ENCODE peak calls at places on chromosomes 4 and X, in six cellular contexts. G is testis; X is A673; L is transverse colon; V is suprapubic skin; R is effector memory CD4-positive, alpha-beta T cell. M is an unnamed sample.

GRCh38 chrX:75155830-75156525 is at the start of gene ABCB7:
- DNase-seq in R (peak; percentile 39), G (peak; percentile 84), V (peak; percentile 67), L (peak; percentile 68), X (peak; percentile 82), M (peak; percentile 82)

GRCh38 chrX:24241822-24242648 is 71.8 kb downstream of the SUPT20HL2 start:
- DNase-seq in X (peak; percentile 80), V (no peak), L (no peak), R (no peak), G (no peak), M (peak; percentile 60)

GRCh38 chr4:60683953-60684352 is 516.2 kb upstream of the ADGRL3 start:
- DNase-seq in X (no peak), V (no peak), G (no peak), L (no peak), R (no peak), M (peak; percentile 51)

GRCh38 chrX:53022381-53022780 is 26.2 kb upstream of the GPR173 start:
- DNase-seq in G (no peak), R (no peak), X (no peak), L (no peak), V (no peak), M (no peak)

GRCh38 chr4:924107-925096 is 7.7 kb downstream of the GAK start:
- DNase-seq in L (peak; percentile 33), G (no peak), R (no peak), V (no peak), X (no peak), M (peak; percentile 35)

GRCh38 chr4:141458501-141458900 is 177.9 kb upstream of the IL15 start:
- DNase-seq in G (no peak), X (no peak), L (no peak), V (no peak), R (no peak), M (no peak)

GRCh38 chrX:49701323-49701722 is 5.5 kb upstream of the PAGE1 start:
- DNase-seq in R (no peak), L (no peak), X (no peak), V (no peak), G (no peak), M (no peak)

GRCh38 chr4:40317921-40318658 is 17.0 kb upstream of the CHRNA9 start:
- DNase-seq in X (peak; percentile 50), R (no peak), L (no peak), V (no peak), G (no peak), M (no peak)

GRCh38 chrX:45267007-45267406 is 66.3 kb upstream of the DIPK2B start:
- DNase-seq in G (no peak), X (no peak), L (no peak), V (no peak), R (no peak), M (no peak)

GRCh38 chr4:100367451-100367850 is 150.4 kb downstream of the EMCN start:
- DNase-seq in X (no peak), V (no peak), R (no peak), G (no peak), L (no peak), M (no peak)

GRCh38 chr4:140706276-140706625 is 49.9 kb downstream of the TBC1D9 start:
- DNase-seq in X (no peak), V (no peak), G (no peak), L (no peak), R (no peak), M (no peak)

GRCh38 chr4:38322709-38323108 is 341.3 kb upstream of the KLF3 start:
- DNase-seq in X (peak; percentile 94), V (no peak), L (no peak), G (no peak), R (no peak), M (peak; percentile 89)

GRCh38 chr4:138909605-138910004 is 106.0 kb upstream of the NOCT start:
- DNase-seq in R (no peak), V (no peak), G (no peak), L (no peak), X (no peak), M (no peak)

GRCh38 chr4:107896651-107897050 is 34.7 kb upstream of the CYP2U1 start:
- DNase-seq in L (no peak), X (no peak), R (no peak), V (no peak), G (no peak), M (no peak)

GRCh38 chr4:145452447-145453162 is 29.0 kb upstream of the SMAD1 start:
- DNase-seq in V (no peak), L (no peak), G (no peak), X (no peak), R (no peak), M (no peak)

GRCh38 chrX:138908577-138908976 is 197.1 kb upstream of the FGF13 start:
- DNase-seq in L (no peak), X (no peak), G (no peak), R (no peak), V (no peak), M (no peak)

GRCh38 chrX:122439836-122440235 is 744.2 kb upstream of the GRIA3 start:
- DNase-seq in G (no peak), X (no peak), V (no peak), R (no peak), L (no peak), M (no peak)

GRCh38 chrX:11412715-11413623 is 119.8 kb downstream of the AMELX start:
- DNase-seq in V (no peak), G (no peak), X (no peak), R (no peak), L (no peak), M (peak; percentile 64)

GRCh38 chr4:168631241-168632151 is 134.6 kb downstream of the PALLD start:
- DNase-seq in V (peak; percentile 79), R (no peak), G (peak; percentile 59), X (peak; percentile 87), L (peak; percentile 60), M (peak; percentile 93)

GRCh38 chrX:30971761-30972603 is 82.9 kb upstream of the TAB3 start:
- DNase-seq in X (peak; percentile 66), G (peak; percentile 48), R (no peak), L (peak; percentile 17), V (no peak), M (peak; percentile 75)

GRCh38 chr4:1501754-1502500 is 95.7 kb upstream of the NKX1-1 start:
- DNase-seq in R (no peak), G (no peak), X (peak; percentile 13), L (no peak), V (peak; percentile 39), M (no peak)

GRCh38 chr4:185534850-185535761 is at the start of gene PDLIM3:
- DNase-seq in L (peak; percentile 58), V (peak; percentile 73), G (peak; percentile 55), R (no peak), X (no peak), M (peak; percentile 80)

DNA sequence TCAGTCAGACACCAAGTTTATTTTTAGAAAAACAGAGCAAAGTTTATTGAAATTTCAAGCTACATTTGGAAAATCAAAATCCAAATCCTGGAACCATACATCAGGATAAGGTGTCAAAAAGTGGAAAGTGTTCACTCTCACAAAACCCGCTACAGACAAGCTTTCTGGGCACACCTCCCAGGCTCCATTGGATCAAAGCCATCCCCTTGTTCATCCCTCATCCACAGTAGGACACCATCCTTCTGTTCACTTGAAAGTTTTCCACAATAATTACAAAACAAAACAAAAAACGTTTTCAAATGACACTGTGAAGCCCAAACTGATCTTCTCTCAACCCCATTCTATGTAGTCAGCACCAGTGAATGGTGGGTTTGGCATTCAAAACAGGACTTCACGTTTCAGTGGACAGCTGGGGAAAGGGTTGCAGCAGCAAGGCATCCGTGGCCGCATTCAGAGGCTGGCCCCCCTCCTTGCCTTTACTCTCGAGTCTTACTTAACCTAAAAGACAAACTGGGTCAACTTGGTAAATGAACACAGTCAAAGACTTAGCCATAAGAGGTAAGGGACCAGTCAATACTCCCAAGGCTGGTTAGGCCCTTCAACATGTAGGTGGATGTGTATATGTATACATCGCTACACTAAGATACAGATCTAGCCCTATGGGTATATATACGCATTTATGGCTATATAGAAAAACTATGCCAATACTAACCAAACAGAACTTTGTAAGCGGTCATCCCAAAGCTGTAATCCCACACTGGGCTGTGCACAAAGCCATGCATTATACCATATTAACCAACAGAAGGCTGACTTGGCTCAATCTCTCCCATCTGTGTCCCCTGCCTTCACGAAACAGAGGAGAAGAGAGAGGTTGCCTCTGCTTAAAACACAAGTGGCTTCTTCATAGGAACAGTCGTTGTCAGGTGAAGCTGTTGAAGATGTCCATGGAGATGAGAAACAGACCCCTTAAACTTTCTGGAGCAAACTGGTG is 62.1 kb downstream of the TSC22D3 start:
- DNase-seq in X (no peak), V (peak; percentile 61), L (peak; percentile 19), G (peak; percentile 18), R (no peak), M (no peak)
- H3K4me3 ChIP-seq in X (no peak overlapping the region), V (peak overlapping the region; percentile 74), L (peak overlapping the region; percentile 83), G (no peak overlapping the region), R (peak overlapping the region; percentile 90), M (no peak overlapping the region)

GRCh38 chr4:7156273-7157139 is 35.8 kb upstream of the SORCS2 start:
- DNase-seq in G (peak; percentile 63), V (peak; percentile 63), X (no peak), L (no peak), R (no peak), M (peak; percentile 61)
- H3K4me3 ChIP-seq in G (no peak overlapping the region), V (no peak overlapping the region), X (no peak overlapping the region), L (no peak overlapping the region), R (no peak overlapping the region), M (no peak overlapping the region)

DNA sequence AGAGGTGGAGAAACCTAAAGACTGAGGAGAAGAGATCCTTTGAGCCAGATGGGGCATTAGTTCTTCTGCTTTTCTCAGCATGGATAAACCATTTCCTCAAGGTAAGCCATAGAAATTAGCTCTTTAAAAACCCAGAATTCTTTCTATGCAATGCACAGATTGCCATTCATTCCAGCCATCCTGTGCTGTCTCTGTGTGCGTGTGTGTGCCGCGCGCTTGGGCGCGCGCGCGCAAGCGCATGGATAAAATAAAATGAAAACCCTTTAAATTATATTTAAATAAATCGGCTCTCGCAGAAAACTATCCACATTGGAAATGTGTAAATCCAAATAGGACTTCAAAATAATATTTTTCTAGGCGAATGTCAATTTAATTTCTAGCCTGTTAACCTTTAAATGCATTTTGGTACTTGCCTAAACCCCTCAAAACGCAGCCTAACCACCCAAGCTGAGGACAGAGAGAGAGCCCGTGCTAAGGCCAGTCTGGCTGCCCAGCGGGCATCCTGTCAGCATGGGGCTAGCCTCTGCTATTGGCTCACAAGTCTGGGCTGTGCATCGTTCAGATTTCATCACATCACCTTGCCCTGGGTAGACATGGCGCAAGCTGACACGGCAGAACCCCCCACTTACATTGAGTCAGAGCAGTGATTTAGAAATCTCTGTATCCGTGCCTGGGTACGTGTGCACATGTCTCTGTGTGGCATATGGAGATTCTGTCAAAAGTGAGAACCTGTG is 112.9 kb upstream of the VAMP7 start:
- DNase-seq in X (no peak), R (no peak), L (no peak), G (no peak), V (no peak), M (peak; percentile 54)
- H3K4me3 ChIP-seq in X (peak overlapping the region; percentile 45), R (peak overlapping the region; percentile 45), L (peak overlapping the region; percentile 40), G (peak overlapping the region; percentile 58), V (peak overlapping the region; percentile 43), M (peak overlapping the region; percentile 5)

DNA sequence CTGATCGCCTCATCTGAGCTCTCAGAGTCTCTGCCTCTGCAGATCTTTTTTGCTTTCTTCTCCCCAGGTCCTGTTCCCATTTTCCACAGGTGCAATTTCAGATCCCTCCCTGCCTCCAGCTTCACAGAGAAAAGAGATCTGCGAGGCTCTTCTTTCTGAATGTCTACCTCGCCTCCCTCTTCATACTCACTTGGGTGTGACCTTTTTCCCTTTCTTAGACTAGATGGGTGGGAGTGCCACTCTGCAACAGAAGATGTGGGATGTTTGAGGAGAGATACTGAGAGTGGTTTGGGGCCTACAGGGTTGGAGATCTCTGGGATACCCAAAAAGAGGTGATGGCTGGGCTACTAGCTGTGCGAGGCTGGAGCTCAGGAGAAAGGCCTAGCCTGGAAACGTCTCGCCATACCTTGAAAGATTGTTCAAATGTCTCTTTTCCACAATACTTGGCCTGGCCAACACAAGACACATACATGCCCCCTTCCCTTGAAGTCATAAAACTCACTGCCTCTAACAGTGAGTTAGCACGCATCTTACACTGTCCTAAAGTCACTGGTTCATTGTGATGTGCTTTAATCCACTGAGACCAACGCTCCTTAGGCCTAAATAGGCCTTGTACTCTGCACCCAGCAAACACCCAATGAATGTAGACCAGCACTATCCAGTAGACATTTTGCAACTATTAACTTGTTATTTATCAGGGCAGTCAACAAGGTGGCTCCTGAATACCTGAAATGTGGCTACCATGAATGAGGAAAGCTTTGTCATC is 33.6 kb downstream of the IRF2 start:
- DNase-seq in V (no peak), X (no peak), G (no peak), L (no peak), R (no peak), M (no peak)
- H3K4me3 ChIP-seq in V (no peak overlapping the region), X (no peak overlapping the region), G (no peak overlapping the region), L (no peak overlapping the region), R (no peak overlapping the region), M (no peak overlapping the region)